ENCODE peak calls at places on chromosomes 6 and 20, in eight cellular contexts. A, P, B, G, L, H, Y and T are unnamed samples.

GRCh38 chr6:159758031-159759001 is 3.5 kb upstream of the ACAT2 start:
- DNase-seq in A (peak; percentile 41), P (peak; percentile 6), B (peak; percentile 23), G (peak; percentile 51), L (no peak), H (no peak), Y (no peak), T (peak; percentile 41)

GRCh38 chr6:85747093-85747492 is 104.4 kb upstream of the SYNCRIP start:
- DNase-seq in A (no peak), P (no peak), B (no peak), G (peak; percentile 38), L (no peak), H (no peak), Y (no peak), T (peak; percentile 28)

GRCh38 chr6:5034736-5035135 is 30.9 kb upstream of the RPP40 start:
- DNase-seq in A (no peak), P (no peak), B (no peak), G (no peak), L (no peak), H (no peak), Y (no peak), T (no peak)

GRCh38 chr20:57414867-57415592 is 23.8 kb downstream of the RBM38 start:
- DNase-seq in A (no peak), P (no peak), B (no peak), G (no peak), L (no peak), H (no peak), Y (no peak), T (peak; percentile 18)

GRCh38 chr6:90604546-90604945 is 17.7 kb upstream of the MAP3K7 start:
- DNase-seq in A (no peak), P (no peak), B (no peak), G (no peak), L (no peak), H (no peak), Y (no peak), T (no peak)

GRCh38 chr6:628772-629171 is 28.1 kb downstream of the HUS1B start:
- DNase-seq in A (no peak), P (no peak), B (no peak), G (no peak), L (no peak), H (no peak), Y (no peak), T (no peak)

GRCh38 chr6:140602843-140603242 is 1228.4 kb upstream of the CITED2 start:
- DNase-seq in A (no peak), P (no peak), B (no peak), G (peak; percentile 6), L (no peak), H (no peak), Y (no peak), T (no peak)

GRCh38 chr6:31356216-31356945 is 598 bp downstream of the HLA-B start:
- DNase-seq in A (peak; percentile 47), P (no peak), B (no peak), G (no peak), L (no peak), H (peak; percentile 61), Y (peak; percentile 41), T (peak; percentile 25)

GRCh38 chr20:14925286-14925685 is 587.9 kb upstream of the FLRT3 start:
- DNase-seq in A (no peak), P (peak; percentile 8), B (no peak), G (peak; percentile 19), L (no peak), H (no peak), Y (no peak), T (peak; percentile 33)

GRCh38 chr6:75546401-75546800 is 52.8 kb upstream of the FILIP1 start:
- DNase-seq in A (no peak), P (peak; percentile 12), B (no peak), G (peak; percentile 52), L (no peak), H (no peak), Y (peak; percentile 7), T (peak; percentile 74)

GRCh38 chr6:31186052-31186734 is 15.7 kb upstream of the POU5F1 start:
- DNase-seq in A (no peak), P (no peak), B (no peak), G (no peak), L (no peak), H (no peak), Y (no peak), T (no peak)

GRCh38 chr6:106334646-106335448 is 9.3 kb upstream of the ATG5 start:
- DNase-seq in A (peak; percentile 90), P (peak; percentile 31), B (peak; percentile 61), G (peak; percentile 49), L (no peak), H (peak; percentile 23), Y (peak; percentile 72), T (peak; percentile 61)

GRCh38 chr20:24392612-24393011 is 76.8 kb upstream of the SYNDIG1 start:
- DNase-seq in A (no peak), P (no peak), B (no peak), G (no peak), L (no peak), H (no peak), Y (no peak), T (no peak)

GRCh38 chr6:10413850-10414765 is 766 bp downstream of the TFAP2A start:
- DNase-seq in A (peak; percentile 66), P (no peak), B (no peak), G (no peak), L (no peak), H (no peak), Y (no peak), T (peak; percentile 32)

GRCh38 chr6:10412948-10413849 is 1.7 kb downstream of the TFAP2A start:
- DNase-seq in A (peak; percentile 68), P (no peak), B (no peak), G (no peak), L (no peak), H (no peak), Y (peak; percentile 21), T (no peak)

GRCh38 chr6:10416516-10416862 is 1.6 kb upstream of the TFAP2A start:
- DNase-seq in A (no peak), P (no peak), B (no peak), G (no peak), L (no peak), H (no peak), Y (no peak), T (no peak)

GRCh38 chr6:10415593-10416480 is 963 bp upstream of the TFAP2A start:
- DNase-seq in A (no peak), P (no peak), B (no peak), G (no peak), L (no peak), H (no peak), Y (no peak), T (no peak)

DNA sequence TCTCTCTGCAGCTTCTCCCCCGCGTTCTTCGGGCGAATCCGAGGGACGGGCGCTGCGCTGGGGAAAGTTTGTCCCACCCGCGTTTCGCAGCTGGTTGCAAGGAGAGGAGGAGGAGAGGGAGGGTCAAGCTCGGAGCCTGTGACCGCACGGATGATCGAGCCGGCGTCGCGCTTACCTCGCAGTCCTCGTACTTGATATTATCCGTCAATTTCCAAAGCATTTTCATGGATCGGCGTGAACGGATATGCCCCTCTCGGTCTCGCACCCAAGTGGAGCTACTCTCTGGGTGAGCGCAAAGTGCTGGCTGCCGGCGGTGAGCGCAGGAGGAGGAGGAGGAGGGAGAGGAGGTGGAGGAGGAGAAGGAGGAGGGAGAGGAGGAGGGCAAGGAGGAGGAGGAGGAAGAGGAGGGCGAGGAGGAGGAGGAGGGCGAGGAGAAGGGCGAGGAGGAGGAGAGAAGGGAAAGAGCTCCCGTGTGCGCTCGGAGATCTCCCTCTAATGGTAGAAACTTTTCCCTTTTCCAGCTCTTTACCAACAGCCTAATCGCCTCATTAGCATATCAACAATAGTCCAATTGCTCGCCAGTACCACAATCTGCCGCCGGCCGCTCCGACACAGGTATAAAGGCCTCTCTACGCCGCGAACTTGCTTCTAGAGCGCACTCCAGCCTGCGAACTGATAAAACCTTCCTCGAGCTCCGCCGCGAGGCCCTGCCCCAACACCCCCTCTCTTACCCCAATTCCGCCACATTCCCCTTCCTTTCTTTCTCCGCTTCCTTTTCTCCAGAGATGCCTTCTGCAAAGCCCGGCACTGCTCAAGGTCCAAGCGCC is at the start of gene TFAP2A:
- DNase-seq in A (peak; percentile 95), P (no peak), B (no peak), G (no peak), L (no peak), H (no peak), Y (no peak), T (peak; percentile 59)
- TF ChIP-seq CTCF in A (peak; percentile 61), P (peak; percentile 44), B (no peak), G (peak; percentile 27), L (no peak), H (no peak), Y (no peak), T (peak; percentile 38)

GRCh38 chr6:42506070-42506469 is 54.3 kb upstream of the TRERF1 start:
- DNase-seq in A (no peak), P (no peak), B (no peak), G (no peak), L (no peak), H (no peak), Y (no peak), T (no peak)
- H3K4me3 ChIP-seq in A (no peak overlapping the region), P (no peak overlapping the region), B (no peak overlapping the region), G (no peak overlapping the region), L (no peak overlapping the region), H (no peak overlapping the region), Y (no peak overlapping the region), T (no peak overlapping the region)

GRCh38 chr6:152496731-152497130 is 140.4 kb downstream of the SYNE1 start:
- DNase-seq in A (peak; percentile 19), P (no peak), B (no peak), G (no peak), L (no peak), H (no peak), Y (no peak), T (no peak)
- TF ChIP-seq CTCF in A (no peak), P (no peak), B (no peak), G (no peak), L (no peak), H (no peak), Y (no peak), T (no peak)

GRCh38 chr6:38316099-38316868 is 323.4 kb downstream of the BTBD9 start:
- DNase-seq in A (no peak), P (no peak), B (no peak), G (no peak), L (no peak), H (no peak), Y (no peak), T (no peak)
- H3K4me3 ChIP-seq in A (no peak overlapping the region), P (no peak overlapping the region), B (no peak overlapping the region), G (no peak overlapping the region), L (no peak overlapping the region), H (no peak overlapping the region), Y (no peak overlapping the region), T (no peak overlapping the region)

DNA sequence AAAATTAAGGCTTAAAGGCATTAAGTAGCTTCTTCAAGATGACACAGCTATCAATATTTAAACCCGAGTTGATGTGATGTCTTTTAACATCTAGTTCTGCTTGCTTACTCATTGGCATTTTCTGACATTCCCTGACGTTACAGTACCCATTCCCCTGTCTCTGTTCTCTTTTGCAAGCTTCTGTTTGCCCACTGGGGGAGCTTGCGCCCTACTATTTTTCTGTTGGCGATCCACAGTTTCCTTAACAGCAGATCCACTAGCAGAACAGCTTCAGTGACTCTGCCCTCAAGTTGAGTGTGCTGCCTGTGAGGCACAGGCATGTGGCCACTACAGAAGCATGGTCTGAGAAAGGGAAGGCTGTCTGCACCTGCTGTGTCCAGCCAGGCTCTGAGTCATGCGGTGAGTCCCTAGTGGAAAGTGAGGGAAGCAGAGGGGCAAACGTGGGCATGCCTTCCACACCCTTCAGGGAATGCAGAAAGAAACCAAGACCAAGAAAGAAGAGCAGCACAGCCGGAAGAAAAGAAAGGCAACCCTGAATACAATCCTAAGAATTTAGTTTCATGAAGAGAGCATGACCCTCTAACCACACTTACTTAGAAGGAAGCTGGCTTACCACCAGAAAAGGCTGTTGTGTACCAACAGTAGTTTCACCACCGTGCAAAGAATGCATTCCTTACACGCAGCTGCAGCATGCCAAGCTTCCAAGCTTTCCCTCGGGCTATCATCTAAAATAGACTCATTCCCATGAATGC is 97.7 kb upstream of the VGLL2 start:
- DNase-seq in A (peak; percentile 48), P (peak; percentile 70), B (peak; percentile 6), G (peak; percentile 68), L (no peak), H (no peak), Y (no peak), T (no peak)
- TF ChIP-seq CTCF in A (peak; percentile 35), P (peak; percentile 7), B (peak; percentile 48), G (no peak), L (no peak), H (no peak), Y (no peak), T (no peak)